ENCODE peak calls at places on chromosome 4, in eight cellular contexts. One of them, this sample, is unnamed.

GRCh38 chr4:176964116-176964691 is 171.5 kb upstream of the VEGFC start:
- DNase-seq in fibroblast of lung: no peak
- DNase-seq in CD4-positive, CD25-positive, alpha-beta regulatory T cell: no peak
- DNase-seq in aorta: no peak
- DNase-seq in Karpas-422: peak; percentile 52
- DNase-seq in MG63: no peak
- DNase-seq in transverse colon: no peak
- DNase-seq in SK-N-SH: no peak
- DNase-seq in this sample: no peak

GRCh38 chr4:145482209-145483021 is 762 bp downstream of the SMAD1 start:
- DNase-seq in fibroblast of lung: peak; percentile 83
- DNase-seq in CD4-positive, CD25-positive, alpha-beta regulatory T cell: no peak
- DNase-seq in aorta: peak; percentile 65
- DNase-seq in Karpas-422: no peak
- DNase-seq in MG63: peak; percentile 44
- DNase-seq in transverse colon: peak; percentile 61
- DNase-seq in SK-N-SH: peak; percentile 78
- DNase-seq in this sample: peak; percentile 55

GRCh38 chr4:147570616-147571015 is 46.6 kb upstream of the TMEM184C start:
- DNase-seq in fibroblast of lung: peak; percentile 65
- DNase-seq in CD4-positive, CD25-positive, alpha-beta regulatory T cell: no peak
- DNase-seq in aorta: no peak
- DNase-seq in Karpas-422: no peak
- DNase-seq in MG63: no peak
- DNase-seq in transverse colon: no peak
- DNase-seq in SK-N-SH: no peak
- DNase-seq in this sample: no peak

GRCh38 chr4:78058591-78059523 is 1.7 kb downstream of the FRAS1 start:
- DNase-seq in fibroblast of lung: peak; percentile 17
- DNase-seq in CD4-positive, CD25-positive, alpha-beta regulatory T cell: no peak
- DNase-seq in aorta: peak; percentile 58
- DNase-seq in Karpas-422: no peak
- DNase-seq in MG63: peak; percentile 20
- DNase-seq in transverse colon: peak; percentile 41
- DNase-seq in SK-N-SH: peak; percentile 72
- DNase-seq in this sample: peak; percentile 31

GRCh38 chr4:153794001-153794400 is 5.1 kb upstream of the SFRP2 start:
- DNase-seq in fibroblast of lung: no peak
- DNase-seq in CD4-positive, CD25-positive, alpha-beta regulatory T cell: no peak
- DNase-seq in aorta: no peak
- DNase-seq in Karpas-422: no peak
- DNase-seq in MG63: no peak
- DNase-seq in transverse colon: no peak
- DNase-seq in SK-N-SH: no peak
- DNase-seq in this sample: no peak

GRCh38 chr4:15043226-15043625 is 40.9 kb downstream of the CPEB2 start:
- DNase-seq in fibroblast of lung: no peak
- DNase-seq in CD4-positive, CD25-positive, alpha-beta regulatory T cell: no peak
- DNase-seq in aorta: no peak
- DNase-seq in Karpas-422: no peak
- DNase-seq in MG63: no peak
- DNase-seq in transverse colon: no peak
- DNase-seq in SK-N-SH: peak; percentile 19
- DNase-seq in this sample: no peak

GRCh38 chr4:85658766-85659439 is 184.0 kb downstream of the ARHGAP24 start:
- DNase-seq in fibroblast of lung: no peak
- DNase-seq in CD4-positive, CD25-positive, alpha-beta regulatory T cell: no peak
- DNase-seq in aorta: no peak
- DNase-seq in Karpas-422: peak; percentile 78
- DNase-seq in MG63: no peak
- DNase-seq in transverse colon: no peak
- DNase-seq in SK-N-SH: no peak
- DNase-seq in this sample: no peak

GRCh38 chr4:80058740-80059139 is 14.3 kb downstream of the ANTXR2 start:
- DNase-seq in fibroblast of lung: peak; percentile 11
- DNase-seq in CD4-positive, CD25-positive, alpha-beta regulatory T cell: peak; percentile 42
- DNase-seq in aorta: no peak
- DNase-seq in Karpas-422: peak; percentile 55
- DNase-seq in MG63: no peak
- DNase-seq in transverse colon: no peak
- DNase-seq in SK-N-SH: no peak
- DNase-seq in this sample: no peak

GRCh38 chr4:72666910-72667309 is 97.9 kb upstream of the ADAMTS3 start:
- DNase-seq in fibroblast of lung: no peak
- DNase-seq in CD4-positive, CD25-positive, alpha-beta regulatory T cell: no peak
- DNase-seq in aorta: no peak
- DNase-seq in Karpas-422: no peak
- DNase-seq in MG63: no peak
- DNase-seq in transverse colon: no peak
- DNase-seq in SK-N-SH: no peak
- DNase-seq in this sample: no peak

GRCh38 chr4:56723201-56723605 is 42.1 kb upstream of the HOPX start:
- DNase-seq in fibroblast of lung: no peak
- DNase-seq in CD4-positive, CD25-positive, alpha-beta regulatory T cell: no peak
- DNase-seq in aorta: no peak
- DNase-seq in Karpas-422: no peak
- DNase-seq in MG63: no peak
- DNase-seq in transverse colon: no peak
- DNase-seq in SK-N-SH: no peak
- DNase-seq in this sample: no peak

GRCh38 chr4:124090007-124090406 is 622.5 kb downstream of the ANKRD50 start:
- DNase-seq in fibroblast of lung: no peak
- DNase-seq in CD4-positive, CD25-positive, alpha-beta regulatory T cell: no peak
- DNase-seq in aorta: no peak
- DNase-seq in Karpas-422: no peak
- DNase-seq in MG63: no peak
- DNase-seq in transverse colon: no peak
- DNase-seq in SK-N-SH: no peak
- DNase-seq in this sample: no peak

GRCh38 chr4:174189392-174190029 is 94.0 kb downstream of the FBXO8 start:
- DNase-seq in fibroblast of lung: no peak
- DNase-seq in CD4-positive, CD25-positive, alpha-beta regulatory T cell: no peak
- DNase-seq in aorta: no peak
- DNase-seq in Karpas-422: no peak
- DNase-seq in MG63: no peak
- DNase-seq in transverse colon: no peak
- DNase-seq in SK-N-SH: no peak
- DNase-seq in this sample: no peak

GRCh38 chr4:137968956-137969709 is 273.0 kb downstream of the SLC7A11 start:
- DNase-seq in fibroblast of lung: peak; percentile 76
- DNase-seq in CD4-positive, CD25-positive, alpha-beta regulatory T cell: no peak
- DNase-seq in aorta: no peak
- DNase-seq in Karpas-422: no peak
- DNase-seq in MG63: peak; percentile 6
- DNase-seq in transverse colon: no peak
- DNase-seq in SK-N-SH: no peak
- DNase-seq in this sample: no peak

GRCh38 chr4:137967480-137968190 is 274.5 kb downstream of the SLC7A11 start:
- DNase-seq in fibroblast of lung: no peak
- DNase-seq in CD4-positive, CD25-positive, alpha-beta regulatory T cell: no peak
- DNase-seq in aorta: no peak
- DNase-seq in Karpas-422: no peak
- DNase-seq in MG63: peak; percentile 2
- DNase-seq in transverse colon: no peak
- DNase-seq in SK-N-SH: no peak
- DNase-seq in this sample: no peak
- H3K9me3 ChIP-seq in fibroblast of lung: no peaks in the 10 kb centered on the region
- H3K9me3 ChIP-seq in CD4-positive, CD25-positive, alpha-beta regulatory T cell: no peaks in the 10 kb centered on the region
- H3K9me3 ChIP-seq in aorta: no peaks in the 10 kb centered on the region
- H3K9me3 ChIP-seq in Karpas-422: no peaks in the 10 kb centered on the region
- H3K9me3 ChIP-seq in MG63: no peaks in the 10 kb centered on the region
- H3K9me3 ChIP-seq in transverse colon: no peaks in the 10 kb centered on the region
- H3K9me3 ChIP-seq in SK-N-SH: no peaks in the 10 kb centered on the region
- H3K9me3 ChIP-seq in this sample: no peaks in the 10 kb centered on the region

GRCh38 chr4:184267673-184268573 is 50.2 kb upstream of the ENPP6 start:
- DNase-seq in fibroblast of lung: peak; percentile 86
- DNase-seq in CD4-positive, CD25-positive, alpha-beta regulatory T cell: peak; percentile 61
- DNase-seq in aorta: peak; percentile 78
- DNase-seq in Karpas-422: peak; percentile 91
- DNase-seq in MG63: peak; percentile 60
- DNase-seq in transverse colon: peak; percentile 77
- DNase-seq in SK-N-SH: no peak
- DNase-seq in this sample: no peak

GRCh38 chr4:184268574-184269160 is 51.0 kb upstream of the ENPP6 start:
- DNase-seq in fibroblast of lung: peak; percentile 21
- DNase-seq in CD4-positive, CD25-positive, alpha-beta regulatory T cell: no peak
- DNase-seq in aorta: no peak
- DNase-seq in Karpas-422: peak; percentile 57
- DNase-seq in MG63: no peak
- DNase-seq in transverse colon: no peak
- DNase-seq in SK-N-SH: no peak
- DNase-seq in this sample: no peak

GRCh38 chr4:184265566-184266351 is 48.1 kb upstream of the ENPP6 start:
- DNase-seq in fibroblast of lung: peak; percentile 9
- DNase-seq in CD4-positive, CD25-positive, alpha-beta regulatory T cell: no peak
- DNase-seq in aorta: no peak
- DNase-seq in Karpas-422: peak; percentile 61
- DNase-seq in MG63: no peak
- DNase-seq in transverse colon: peak; percentile 49
- DNase-seq in SK-N-SH: no peak
- DNase-seq in this sample: no peak

GRCh38 chr4:184269879-184270430 is 52.3 kb upstream of the ENPP6 start:
- DNase-seq in fibroblast of lung: no peak
- DNase-seq in CD4-positive, CD25-positive, alpha-beta regulatory T cell: no peak
- DNase-seq in aorta: no peak
- DNase-seq in Karpas-422: no peak
- DNase-seq in MG63: no peak
- DNase-seq in transverse colon: no peak
- DNase-seq in SK-N-SH: no peak
- DNase-seq in this sample: no peak

GRCh38 chr4:184267206-184267608 is 49.5 kb upstream of the ENPP6 start:
- DNase-seq in fibroblast of lung: no peak
- DNase-seq in CD4-positive, CD25-positive, alpha-beta regulatory T cell: no peak
- DNase-seq in aorta: no peak
- DNase-seq in Karpas-422: peak; percentile 48
- DNase-seq in MG63: no peak
- DNase-seq in transverse colon: no peak
- DNase-seq in SK-N-SH: no peak
- DNase-seq in this sample: no peak
- H3K9me3 ChIP-seq in fibroblast of lung: no peaks in the 10 kb centered on the region
- H3K9me3 ChIP-seq in CD4-positive, CD25-positive, alpha-beta regulatory T cell: no peaks in the 10 kb centered on the region
- H3K9me3 ChIP-seq in aorta: no peaks in the 10 kb centered on the region
- H3K9me3 ChIP-seq in Karpas-422: no peaks in the 10 kb centered on the region
- H3K9me3 ChIP-seq in MG63: no peaks in the 10 kb centered on the region
- H3K9me3 ChIP-seq in transverse colon: no peaks in the 10 kb centered on the region
- H3K9me3 ChIP-seq in SK-N-SH: no peaks in the 10 kb centered on the region
- H3K9me3 ChIP-seq in this sample: no peaks in the 10 kb centered on the region

GRCh38 chr4:11634283-11634682 is 205.6 kb upstream of the HS3ST1 start:
- DNase-seq in fibroblast of lung: no peak
- DNase-seq in CD4-positive, CD25-positive, alpha-beta regulatory T cell: no peak
- DNase-seq in aorta: no peak
- DNase-seq in Karpas-422: no peak
- DNase-seq in MG63: no peak
- DNase-seq in transverse colon: peak; percentile 68
- DNase-seq in SK-N-SH: no peak
- DNase-seq in this sample: no peak

GRCh38 chr4:11633435-11633834 is 204.7 kb upstream of the HS3ST1 start:
- DNase-seq in fibroblast of lung: no peak
- DNase-seq in CD4-positive, CD25-positive, alpha-beta regulatory T cell: no peak
- DNase-seq in aorta: no peak
- DNase-seq in Karpas-422: no peak
- DNase-seq in MG63: no peak
- DNase-seq in transverse colon: no peak
- DNase-seq in SK-N-SH: no peak
- DNase-seq in this sample: no peak

GRCh38 chr4:11631416-11631815 is 202.7 kb upstream of the HS3ST1 start:
- DNase-seq in fibroblast of lung: no peak
- DNase-seq in CD4-positive, CD25-positive, alpha-beta regulatory T cell: no peak
- DNase-seq in aorta: no peak
- DNase-seq in Karpas-422: no peak
- DNase-seq in MG63: no peak
- DNase-seq in transverse colon: no peak
- DNase-seq in SK-N-SH: no peak
- DNase-seq in this sample: no peak

GRCh38 chr4:11632015-11632414 is 203.3 kb upstream of the HS3ST1 start:
- DNase-seq in fibroblast of lung: no peak
- DNase-seq in CD4-positive, CD25-positive, alpha-beta regulatory T cell: no peak
- DNase-seq in aorta: no peak
- DNase-seq in Karpas-422: no peak
- DNase-seq in MG63: no peak
- DNase-seq in transverse colon: no peak
- DNase-seq in SK-N-SH: no peak
- DNase-seq in this sample: no peak

DNA sequence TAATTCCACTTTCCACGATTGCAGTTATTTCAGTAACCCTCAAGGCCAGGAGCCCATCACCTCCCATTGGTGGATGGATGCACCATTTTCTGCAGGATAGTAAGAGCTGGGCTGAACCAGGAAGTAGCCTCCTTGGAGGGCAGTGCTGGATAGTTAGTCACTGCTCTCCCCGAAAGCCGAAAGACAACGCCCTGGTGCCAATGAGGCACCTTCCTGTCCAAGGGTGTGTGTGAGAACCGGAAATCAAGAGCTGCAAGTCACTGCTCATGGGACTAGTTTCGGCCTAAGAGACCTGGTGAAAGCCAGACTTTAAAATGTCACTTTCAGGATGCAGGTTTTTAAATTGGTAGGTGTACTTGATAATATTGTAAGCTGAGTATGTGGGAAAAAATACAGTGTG is 203.8 kb upstream of the HS3ST1 start:
- DNase-seq in fibroblast of lung: no peak
- DNase-seq in CD4-positive, CD25-positive, alpha-beta regulatory T cell: no peak
- DNase-seq in aorta: no peak
- DNase-seq in Karpas-422: no peak
- DNase-seq in MG63: no peak
- DNase-seq in transverse colon: no peak
- DNase-seq in SK-N-SH: no peak
- DNase-seq in this sample: no peak
- H3K9me3 ChIP-seq in fibroblast of lung: no peaks in the 10 kb centered on the region
- H3K9me3 ChIP-seq in CD4-positive, CD25-positive, alpha-beta regulatory T cell: no peaks in the 10 kb centered on the region
- H3K9me3 ChIP-seq in aorta: no peaks in the 10 kb centered on the region
- H3K9me3 ChIP-seq in Karpas-422: peaks cover 15% of the 10 kb centered on the region
- H3K9me3 ChIP-seq in MG63: no peaks in the 10 kb centered on the region
- H3K9me3 ChIP-seq in transverse colon: no peaks in the 10 kb centered on the region
- H3K9me3 ChIP-seq in SK-N-SH: no peaks in the 10 kb centered on the region
- H3K9me3 ChIP-seq in this sample: no peaks in the 10 kb centered on the region

GRCh38 chr4:4784379-4784778 is 75.1 kb upstream of the MSX1 start:
- DNase-seq in fibroblast of lung: no peak
- DNase-seq in CD4-positive, CD25-positive, alpha-beta regulatory T cell: no peak
- DNase-seq in aorta: no peak
- DNase-seq in Karpas-422: no peak
- DNase-seq in MG63: no peak
- DNase-seq in transverse colon: no peak
- DNase-seq in SK-N-SH: peak; percentile 87
- DNase-seq in this sample: no peak

GRCh38 chr4:4789462-4789861 is 70.0 kb upstream of the MSX1 start:
- DNase-seq in fibroblast of lung: no peak
- DNase-seq in CD4-positive, CD25-positive, alpha-beta regulatory T cell: no peak
- DNase-seq in aorta: no peak
- DNase-seq in Karpas-422: peak; percentile 76
- DNase-seq in MG63: no peak
- DNase-seq in transverse colon: no peak
- DNase-seq in SK-N-SH: no peak
- DNase-seq in this sample: no peak

GRCh38 chr4:4783847-4784246 is 75.6 kb upstream of the MSX1 start:
- DNase-seq in fibroblast of lung: no peak
- DNase-seq in CD4-positive, CD25-positive, alpha-beta regulatory T cell: no peak
- DNase-seq in aorta: no peak
- DNase-seq in Karpas-422: no peak
- DNase-seq in MG63: no peak
- DNase-seq in transverse colon: no peak
- DNase-seq in SK-N-SH: no peak
- DNase-seq in this sample: no peak

GRCh38 chr4:4788573-4788972 is 70.9 kb upstream of the MSX1 start:
- DNase-seq in fibroblast of lung: no peak
- DNase-seq in CD4-positive, CD25-positive, alpha-beta regulatory T cell: no peak
- DNase-seq in aorta: no peak
- DNase-seq in Karpas-422: no peak
- DNase-seq in MG63: no peak
- DNase-seq in transverse colon: no peak
- DNase-seq in SK-N-SH: no peak
- DNase-seq in this sample: no peak

GRCh38 chr4:4787421-4787820 is 72.0 kb upstream of the MSX1 start:
- DNase-seq in fibroblast of lung: no peak
- DNase-seq in CD4-positive, CD25-positive, alpha-beta regulatory T cell: no peak
- DNase-seq in aorta: no peak
- DNase-seq in Karpas-422: no peak
- DNase-seq in MG63: no peak
- DNase-seq in transverse colon: no peak
- DNase-seq in SK-N-SH: no peak
- DNase-seq in this sample: no peak
- H3K9me3 ChIP-seq in fibroblast of lung: no peaks in the 10 kb centered on the region
- H3K9me3 ChIP-seq in CD4-positive, CD25-positive, alpha-beta regulatory T cell: peaks cover 6% of the 10 kb centered on the region
- H3K9me3 ChIP-seq in aorta: no peaks in the 10 kb centered on the region
- H3K9me3 ChIP-seq in Karpas-422: peaks cover 7% of the 10 kb centered on the region
- H3K9me3 ChIP-seq in MG63: peaks cover 4% of the 10 kb centered on the region
- H3K9me3 ChIP-seq in transverse colon: peaks cover 11% of the 10 kb centered on the region
- H3K9me3 ChIP-seq in SK-N-SH: no peaks in the 10 kb centered on the region
- H3K9me3 ChIP-seq in this sample: no peaks in the 10 kb centered on the region

This sample was measured in psoas muscle.